ENCODE peak calls at places on chromosomes 16 and 17, in six cellular contexts. E is osteoblast; U is glutamatergic neuron; F is thoracic aorta; D is AG09319; X is stimulated activated CD4-positive, alpha-beta T cell treated with anti-CD3 and anti-CD28 coated beads, Interleukin-1b, Interleukin-23, amount 100 ng/mL, for 24 hours. I is an unnamed sample.

GRCh38 chr16:87603684-87604571 is 1.6 kb downstream of the JPH3 start:
- DNase-seq in D (no peak), E (peak), F (no peak), U (peak), X (no peak), I (no peak)

GRCh38 chr16:80719573-80719972 is 84.8 kb downstream of the CDYL2 start:
- DNase-seq in D (no peak), U (no peak), X (no peak), F (no peak), E (no peak), I (no peak)

GRCh38 chr17:31674305-31674704 is 184.7 kb downstream of the COPRS start:
- DNase-seq in E (peak), D (no peak), X (no peak), F (no peak), U (no peak), I (no peak)

GRCh38 chr16:30063893-30064745 is 1.4 kb upstream of the ALDOA start:
- DNase-seq in E (peak), D (no peak), U (no peak), F (no peak), X (peak), I (peak)

GRCh38 chr16:89067677-89068076 is 26.0 kb upstream of the ACSF3 start:
- DNase-seq in X (no peak), E (no peak), D (no peak), F (no peak), U (no peak), I (no peak)

GRCh38 chr17:63946440-63947363 is 14.6 kb upstream of the CD79B start:
- DNase-seq in E (peak), D (no peak), U (peak), X (peak), F (no peak), I (no peak)

GRCh38 chr17:66466933-66467367 is 164.5 kb downstream of the PRKCA start:
- DNase-seq in E (peak), X (peak), D (peak), U (no peak), F (no peak), I (no peak)

GRCh38 chr16:24838554-24839266 is 7.1 kb upstream of the SLC5A11 start:
- DNase-seq in X (no peak), E (peak), U (no peak), F (peak), D (no peak), I (no peak)

GRCh38 chr16:88716201-88716600 is 9.9 kb downstream of the CTU2 start:
- DNase-seq in D (no peak), E (no peak), F (no peak), X (no peak), U (no peak), I (no peak)

GRCh38 chr17:48718162-48718780 is 4.0 kb downstream of the PRAC1 start:
- DNase-seq in U (no peak), F (no peak), X (no peak), D (no peak), E (no peak), I (no peak)

I was measured in omental fat pad.